ENCODE peak calls at places on chromosome 16, in four cellular contexts. N is endothelial cell of umbilical vein, Q is left ventricle myocardium inferior, H is heart right ventricle. M is an unnamed sample. For H3K4me1, the result is how much of the 10 kb centered on the place peaks cover.

GRCh38 chr16:70800306-70800705 is 652 bp downstream of the VAC14 start:
- DNase-seq in N (no peak), Q (no peak), H (no peak), M (no peak)

GRCh38 chr16:72809446-72809845 is 238.5 kb downstream of the ZFHX3 start:
- DNase-seq in N (no peak), Q (no peak), H (no peak), M (no peak)

GRCh38 chr16:53091508-53092211 is 36.9 kb downstream of the CHD9 start:
- DNase-seq in N (peak), Q (peak), H (peak), M (peak)

GRCh38 chr16:23048164-23048563 is 101.1 kb downstream of the USP31 start:
- DNase-seq in N (no peak), Q (no peak), H (no peak), M (no peak)

GRCh38 chr16:72025404-72026114 is 17.0 kb downstream of the DHODH start:
- DNase-seq in N (no peak), Q (no peak), H (no peak), M (no peak)

GRCh38 chr16:28140788-28141618 is 70.8 kb downstream of the XPO6 start:
- DNase-seq in N (no peak), Q (no peak), H (peak), M (no peak)

GRCh38 chr16:11836653-11837244 is 14.6 kb downstream of the RSL1D1 start:
- DNase-seq in N (peak), Q (no peak), H (no peak), M (no peak)

GRCh38 chr16:56257260-56257659 is 66.0 kb downstream of the GNAO1 start:
- DNase-seq in N (no peak), Q (peak), H (peak), M (no peak)

GRCh38 chr16:8686031-8686621 is 11.7 kb downstream of the ABAT start:
- DNase-seq in N (no peak), Q (peak), H (peak), M (no peak)

GRCh38 chr16:15876503-15876902 is 11.9 kb downstream of the CEP20 start:
- DNase-seq in N (no peak), Q (no peak), H (no peak), M (no peak)

GRCh38 chr16:49661465-49662187 is 194.3 kb downstream of the ZNF423 start:
- DNase-seq in N (no peak), Q (no peak), H (no peak), M (no peak)

GRCh38 chr16:28210979-28211505 is 723 bp downstream of the XPO6 start:
- DNase-seq in N (peak), Q (peak), H (peak), M (peak)

GRCh38 chr16:85379041-85380001 is 233.8 kb upstream of the GSE1 start:
- DNase-seq in N (no peak), Q (no peak), H (no peak), M (no peak)

GRCh38 chr16:1863681-1864460 is 8.1 kb downstream of the MEIOB start:
- DNase-seq in N (peak), Q (no peak), H (no peak), M (no peak)

GRCh38 chr16:56931253-56931768 is 631 bp upstream of the HERPUD1 start:
- DNase-seq in N (no peak), Q (no peak), H (peak), M (peak)

GRCh38 chr16:10181196-10182162 is 749 bp downstream of the GRIN2A start:
- DNase-seq in N (peak), Q (peak), H (peak), M (peak)

GRCh38 chr16:12235110-12235509 is 258.6 kb downstream of the SNX29 start:
- DNase-seq in N (no peak), Q (no peak), H (no peak), M (no peak)

GRCh38 chr16:30113711-30114333 is 485 bp upstream of the GDPD3 start:
- DNase-seq in N (no peak), Q (no peak), H (no peak), M (no peak)

GRCh38 chr16:77946834-77947233 is 75.5 kb upstream of the CLEC3A start:
- DNase-seq in N (no peak), Q (no peak), H (no peak), M (no peak)

GRCh38 chr16:46883353-46883689 is 841 bp upstream of the GPT2 start:
- DNase-seq in N (no peak), Q (no peak), H (no peak), M (no peak)

GRCh38 chr16:85555549-85556455 is 57.3 kb upstream of the GSE1 start:
- DNase-seq in N (no peak), Q (peak), H (peak), M (no peak)

GRCh38 chr16:22203091-22203490 is 3.0 kb upstream of the EEF2K start:
- DNase-seq in N (no peak), Q (no peak), H (no peak), M (no peak)

GRCh38 chr16:72940886-72941285 is 107.0 kb downstream of the ZFHX3 start:
- DNase-seq in N (no peak), Q (no peak), H (no peak), M (no peak)

GRCh38 chr16:85384831-85385462 is 228.2 kb upstream of the GSE1 start:
- DNase-seq in N (no peak), Q (peak), H (no peak), M (peak)

GRCh38 chr16:85389679-85390470 is 223.2 kb upstream of the GSE1 start:
- DNase-seq in N (no peak), Q (peak), H (no peak), M (no peak)

GRCh38 chr16:88068476-88069396 is 117.5 kb downstream of the BANP start:
- DNase-seq in N (no peak), Q (no peak), H (no peak), M (peak)
- H3K27ac ChIP-seq in N (no peak), Q (no peak), H (no peak), M (no peak)

GRCh38 chr16:65124596-65124995 is 2.7 kb upstream of the CDH11 start:
- DNase-seq in N (no peak), Q (no peak), H (no peak), M (no peak)

GRCh38 chr16:65121870-65122723 is at the start of gene CDH11:
- DNase-seq in N (peak), Q (peak), H (peak), M (peak)

GRCh38 chr16:65123846-65124513 is 2.1 kb upstream of the CDH11 start:
- DNase-seq in N (no peak), Q (no peak), H (no peak), M (no peak)

GRCh38 chr16:65122724-65122973 is 786 bp upstream of the CDH11 start:
- DNase-seq in N (peak), Q (no peak), H (no peak), M (no peak)

GRCh38 chr16:65122974-65123845 is 1.3 kb upstream of the CDH11 start:
- DNase-seq in N (no peak), Q (peak), H (peak), M (peak)
- H3K4me1 ChIP-seq in N (under half), Q (under half), H (under half), M (under half)

GRCh38 chr16:356756-357155 is 4.2 kb upstream of the AXIN1 start:
- DNase-seq in N (no peak), Q (no peak), H (no peak), M (no peak)

GRCh38 chr16:360698-361336 is 8.3 kb upstream of the AXIN1 start:
- DNase-seq in N (no peak), Q (no peak), H (no peak), M (no peak)

GRCh38 chr16:359871-360697 is 7.6 kb upstream of the AXIN1 start:
- DNase-seq in N (no peak), Q (no peak), H (no peak), M (peak)

GRCh38 chr16:361341-361871 is 8.9 kb upstream of the AXIN1 start:
- DNase-seq in N (no peak), Q (no peak), H (no peak), M (no peak)

DNA sequence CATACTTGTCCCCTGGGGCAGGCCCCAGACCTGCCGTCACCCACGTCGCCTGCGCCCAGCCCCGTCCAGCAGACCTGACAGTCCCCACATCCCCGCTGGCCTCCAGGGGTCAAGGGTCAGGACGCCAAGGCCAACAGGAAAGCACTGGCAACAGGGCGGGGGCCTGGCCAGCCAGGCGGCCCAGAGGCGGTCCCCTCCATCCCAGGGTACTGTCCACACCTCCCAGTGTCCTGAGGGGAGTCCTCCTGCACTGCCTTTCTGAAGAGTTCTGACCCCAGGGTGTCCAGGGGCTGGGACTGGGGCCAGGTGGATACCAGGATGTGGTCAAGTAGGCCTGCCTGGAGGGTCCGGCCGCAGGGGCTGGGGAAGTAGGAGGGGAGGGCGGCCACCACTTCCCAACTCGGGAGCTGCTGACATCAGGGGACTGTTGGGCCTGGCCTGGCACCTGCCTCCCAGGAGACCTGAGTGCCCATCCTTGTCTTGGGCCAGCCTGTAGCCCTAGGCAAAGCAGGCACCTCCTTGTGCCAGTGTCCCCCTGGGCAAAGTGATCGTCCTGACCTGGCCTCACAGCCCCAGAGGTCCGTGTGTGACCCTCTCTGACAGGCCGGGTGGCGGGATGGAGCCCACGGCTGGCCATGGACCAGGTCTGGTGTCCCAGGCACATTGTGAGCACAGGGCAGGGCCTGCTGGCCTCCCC is 6.7 kb upstream of the AXIN1 start:
- DNase-seq in N (no peak), Q (no peak), H (no peak), M (no peak)
- H3K27ac ChIP-seq in N (no peak), Q (no peak), H (no peak), M (no peak)

GRCh38 chr16:66617728-66618127 is 13.2 kb downstream of the CMTM3 start:
- DNase-seq in N (no peak), Q (no peak), H (no peak), M (no peak)

GRCh38 chr16:66618588-66618987 is 14.1 kb downstream of the CMTM3 start:
- DNase-seq in N (peak), Q (no peak), H (no peak), M (peak)

GRCh38 chr16:66620419-66620775 is 15.9 kb downstream of the CMTM3 start:
- DNase-seq in N (no peak), Q (no peak), H (no peak), M (no peak)

GRCh38 chr16:66619534-66620418 is 15.3 kb downstream of the CMTM3 start:
- DNase-seq in N (no peak), Q (no peak), H (no peak), M (no peak)

GRCh38 chr16:66619036-66619435 is 14.5 kb downstream of the CMTM3 start:
- DNase-seq in N (no peak), Q (no peak), H (no peak), M (no peak)
- H3K4me1 ChIP-seq in N (under half), Q (under half), H (under half), M (under half)